ENCODE peak calls at places on chromosomes 16 and 17, in six cellular contexts. A is heart right ventricle, D is left ventricle myocardium inferior, C is cardiac muscle cell, M is heart left ventricle, Z is GM12878. F is an unnamed sample. For H3K4me1, the result is how much of the 10 kb centered on the place peaks cover.

GRCh38 chr17:39401412-39402278 is at the start of gene FBXL20:
- DNase-seq in A (peak), D (peak), C (peak), M (peak), Z (peak), F (peak)

GRCh38 chr17:36468903-36469635 is 17.4 kb upstream of the ZNHIT3 start:
- DNase-seq in A (no peak), D (no peak), C (no peak), M (no peak), Z (no peak), F (no peak)

GRCh38 chr16:73058221-73058615 is 10.3 kb upstream of the ZFHX3 start:
- DNase-seq in A (no peak), D (peak), C (peak), M (peak), Z (no peak), F (peak)

GRCh38 chr17:17933775-17934174 is 38.4 kb downstream of the TOM1L2 start:
- DNase-seq in A (no peak), D (no peak), C (no peak), M (no peak), Z (no peak), F (no peak)

GRCh38 chr16:17755158-17755557 is 284.4 kb upstream of the XYLT1 start:
- DNase-seq in A (no peak), D (no peak), C (no peak), M (no peak), Z (no peak), F (no peak)

GRCh38 chr17:73650147-73650546 is 5.9 kb upstream of the SDK2 start:
- DNase-seq in A (no peak), D (no peak), C (peak), M (no peak), Z (no peak), F (no peak)

GRCh38 chr17:6343736-6344135 is 91.2 kb downstream of the AIPL1 start:
- DNase-seq in A (no peak), D (no peak), C (no peak), M (no peak), Z (no peak), F (no peak)

GRCh38 chr16:1296688-1297412 is 12.6 kb upstream of the UBE2I start:
- DNase-seq in A (no peak), D (no peak), C (no peak), M (no peak), Z (no peak), F (no peak)

GRCh38 chr17:17059301-17059890 is 17.1 kb downstream of the MPRIP start:
- DNase-seq in A (no peak), D (no peak), C (no peak), M (no peak), Z (no peak), F (no peak)

GRCh38 chr16:66479661-66480264 is 52.7 kb downstream of the BEAN1 start:
- DNase-seq in A (no peak), D (no peak), C (no peak), M (no peak), Z (no peak), F (no peak)

GRCh38 chr16:90032664-90033346 is 13.5 kb upstream of the DBNDD1 start:
- DNase-seq in A (no peak), D (no peak), C (peak), M (no peak), Z (no peak), F (no peak)

GRCh38 chr17:70271200-70271599 is 101.9 kb downstream of the KCNJ2 start:
- DNase-seq in A (no peak), D (no peak), C (no peak), M (no peak), Z (no peak), F (no peak)

GRCh38 chr17:71413935-71414334 is 706.9 kb upstream of the SOX9 start:
- DNase-seq in A (no peak), D (no peak), C (no peak), M (no peak), Z (no peak), F (no peak)

GRCh38 chr17:34596897-34597296 is 17.5 kb downstream of the TMEM132E start:
- DNase-seq in A (no peak), D (no peak), C (no peak), M (no peak), Z (no peak), F (no peak)

GRCh38 chr17:75712480-75712879 is 8.8 kb upstream of the ITGB4 start:
- DNase-seq in A (no peak), D (no peak), C (peak), M (no peak), Z (no peak), F (no peak)

GRCh38 chr16:50279142-50279865 is 13.0 kb downstream of the ADCY7 start:
- DNase-seq in A (peak), D (peak), C (peak), M (peak), Z (no peak), F (no peak)

GRCh38 chr16:84932691-84933090 is 78.6 kb downstream of the ZDHHC7 start:
- DNase-seq in A (no peak), D (no peak), C (no peak), M (no peak), Z (no peak), F (no peak)

GRCh38 chr16:56207421-56207820 is 16.1 kb downstream of the GNAO1 start:
- DNase-seq in A (no peak), D (no peak), C (no peak), M (no peak), Z (no peak), F (no peak)

GRCh38 chr17:68182016-68182315 is 65.9 kb upstream of the AMZ2 start:
- DNase-seq in A (no peak), D (no peak), C (no peak), M (no peak), Z (no peak), F (no peak)

GRCh38 chr17:9283909-9284308 is 262.6 kb downstream of the NTN1 start:
- DNase-seq in A (no peak), D (no peak), C (no peak), M (no peak), Z (no peak), F (no peak)

GRCh38 chr17:493666-494065 is 141.1 kb upstream of the RPH3AL start:
- DNase-seq in A (no peak), D (no peak), C (no peak), M (no peak), Z (no peak), F (no peak)

GRCh38 chr17:1091885-1092284 is 87.9 kb downstream of the ABR start:
- DNase-seq in A (no peak), D (no peak), C (no peak), M (no peak), Z (no peak), F (no peak)

GRCh38 chr16:11004351-11004750 is 60.0 kb downstream of the CLEC16A start:
- DNase-seq in A (no peak), D (no peak), C (peak), M (no peak), Z (no peak), F (no peak)

DNA sequence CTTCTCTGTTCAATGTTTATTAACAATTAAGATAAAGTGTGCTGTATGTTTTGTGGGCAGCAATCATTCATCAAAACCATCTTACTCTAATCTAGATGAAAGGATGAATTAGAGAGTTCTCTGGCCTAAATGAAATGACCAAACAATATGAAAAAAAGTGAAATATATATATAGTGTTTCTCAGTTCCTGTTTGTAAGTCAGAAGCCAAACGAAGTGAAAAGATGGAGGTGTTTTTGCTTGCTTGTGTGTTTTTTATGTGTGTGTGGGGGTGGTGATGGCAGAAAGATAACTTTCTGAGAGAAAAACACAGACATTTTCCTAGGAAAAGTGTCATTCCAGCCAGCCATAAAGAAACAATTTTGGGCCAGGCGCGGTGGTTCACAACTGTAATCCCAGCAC is 138.6 kb downstream of the CDH8 start:
- DNase-seq in A (no peak), D (no peak), C (no peak), M (no peak), Z (no peak), F (no peak)
- H3K4me1 ChIP-seq in A (under half), D (under half), C (under half), M (under half), Z (under half), F (under half)

GRCh38 chr16:4618645-4619418 is 4.1 kb upstream of the UBALD1 start:
- DNase-seq in A (no peak), D (no peak), C (no peak), M (no peak), Z (no peak), F (no peak)
- H3K4me1 ChIP-seq in A (under half), D (under half), C (under half), M (under half), Z (under half), F (under half)

DNA sequence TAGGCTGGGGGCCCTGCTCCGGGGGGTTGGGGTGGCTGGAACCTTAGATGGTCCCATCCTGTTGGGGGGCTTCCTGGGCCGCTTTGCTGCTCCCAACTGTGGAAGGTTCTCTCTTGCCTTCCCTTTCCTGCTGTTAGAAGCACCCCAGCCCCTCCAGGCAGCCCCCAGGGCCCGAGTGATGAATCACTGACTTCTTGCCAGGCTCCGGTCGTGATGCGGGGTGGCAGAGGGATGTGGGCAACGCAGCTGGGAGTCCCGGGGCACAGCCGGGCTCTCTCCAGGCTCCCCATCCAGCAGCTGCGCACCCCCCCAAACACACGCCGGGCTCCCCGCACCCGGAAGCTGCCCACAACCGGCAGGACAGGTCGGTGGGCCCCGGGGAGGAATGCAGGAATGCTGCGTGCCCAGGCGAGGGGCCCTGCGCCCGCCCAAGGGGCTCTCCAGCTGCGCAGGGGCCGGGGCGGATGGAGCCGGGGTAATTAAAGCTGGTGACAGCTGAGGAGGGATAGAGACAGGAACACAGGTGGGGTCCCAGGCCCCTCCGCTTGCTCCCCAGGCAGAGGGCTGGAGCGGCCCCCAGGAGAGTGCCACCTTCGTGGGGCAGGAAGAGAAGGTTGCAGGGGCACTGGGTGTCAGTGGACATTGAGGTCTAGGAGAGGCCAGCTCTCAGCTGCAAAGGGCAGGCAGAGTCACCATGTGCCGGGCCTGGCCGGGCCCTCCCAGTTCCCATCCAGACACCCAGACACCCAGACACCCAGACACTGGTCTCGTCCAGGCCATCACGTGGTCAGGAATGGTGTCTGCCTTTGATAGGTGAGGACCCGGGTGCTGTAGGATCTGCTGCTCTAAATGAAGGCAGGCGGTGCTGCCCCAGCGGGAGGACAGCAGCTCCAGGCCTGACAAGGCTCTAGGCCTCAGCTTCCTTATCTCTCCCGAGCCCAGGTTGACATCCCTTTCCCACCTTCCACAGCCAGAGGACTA is 15.0 kb upstream of the SLC38A10 start:
- DNase-seq in A (no peak), D (no peak), C (no peak), M (no peak), Z (no peak), F (no peak)
- H3K4me1 ChIP-seq in A (under half), D (under half), C (under half), M (under half), Z (under half), F (under half)

GRCh38 chr17:50953518-50953830 is 87.3 kb upstream of the TOB1 start:
- DNase-seq in A (no peak), D (no peak), C (no peak), M (no peak), Z (no peak), F (no peak)
- H3K4me1 ChIP-seq in A (under half), D (half or more), C (under half), M (half or more), Z (under half), F (under half)

DNA sequence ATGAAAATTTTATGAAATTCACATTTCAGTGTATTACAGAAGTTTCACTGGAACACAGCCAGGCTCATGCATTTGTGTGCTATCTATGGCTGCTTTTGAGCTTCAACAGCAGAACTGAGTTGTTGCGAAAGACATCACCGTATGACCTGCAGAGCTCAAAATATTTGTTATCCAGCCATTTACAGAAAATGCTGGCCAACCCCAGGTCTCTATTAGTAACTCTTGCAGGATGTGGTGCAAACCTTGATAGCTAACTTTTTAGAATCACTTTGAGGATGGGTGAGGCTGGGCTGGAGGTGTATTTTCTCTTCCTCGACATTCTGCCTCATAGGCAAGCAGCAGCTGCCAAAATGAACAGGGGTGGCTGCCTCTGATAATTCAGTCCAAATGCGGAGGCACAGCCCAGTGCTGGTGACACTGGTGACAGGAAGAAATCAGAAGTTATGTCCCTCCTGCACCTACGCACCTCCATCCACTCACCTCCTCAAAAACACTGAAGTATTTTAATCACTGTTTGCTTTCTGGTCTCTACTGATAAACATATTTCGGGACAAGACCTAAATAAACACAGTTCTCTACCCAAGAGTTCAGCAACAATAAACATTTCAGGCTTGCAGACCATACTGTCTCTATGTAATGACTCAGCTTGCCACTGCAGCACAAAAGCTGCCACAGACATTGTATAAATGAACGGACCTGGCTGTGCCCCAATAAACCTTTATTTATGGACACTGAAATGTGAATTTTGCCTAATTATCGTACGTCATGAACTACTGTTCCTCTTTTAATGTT is 28.5 kb downstream of the ARHGAP17 start:
- DNase-seq in A (no peak), D (peak), C (peak), M (peak), Z (no peak), F (no peak)
- H3K4me1 ChIP-seq in A (half or more), D (half or more), C (under half), M (half or more), Z (half or more), F (under half)

GRCh38 chr17:78369791-78370381 is 8.6 kb upstream of the PGS1 start:
- DNase-seq in A (no peak), D (no peak), C (peak), M (no peak), Z (no peak), F (no peak)
- H3K4me1 ChIP-seq in A (under half), D (under half), C (under half), M (under half), Z (under half), F (under half)

GRCh38 chr16:57823836-57824235 is 21.5 kb upstream of the KIFC3 start:
- DNase-seq in A (no peak), D (no peak), C (no peak), M (no peak), Z (no peak), F (no peak)
- H3K4me1 ChIP-seq in A (under half), D (under half), C (under half), M (under half), Z (under half), F (under half)